ENCODE peak calls at places on chromosomes 3 and 15, in five cellular contexts. One of them, this sample, is unnamed. For H3K36me3, the result is how much of the 10 kb centered on the place peaks cover.

GRCh38 chr3:81749285-81749684 is 12.2 kb downstream of the GBE1 start:
- DNase-seq in stomach: no peak
- DNase-seq in CD4-positive, CD25-positive, alpha-beta regulatory T cell: no peak
- DNase-seq in hepatocyte: no peak
- DNase-seq in CD8-positive, alpha-beta memory T cell: no peak
- DNase-seq in this sample: no peak

GRCh38 chr15:80619677-80620076 is 75.4 kb upstream of the ABHD17C start:
- DNase-seq in stomach: no peak
- DNase-seq in CD4-positive, CD25-positive, alpha-beta regulatory T cell: no peak
- DNase-seq in hepatocyte: peak
- DNase-seq in CD8-positive, alpha-beta memory T cell: no peak
- DNase-seq in this sample: no peak

GRCh38 chr3:184791134-184791533 is 20.8 kb upstream of the VPS8 start:
- DNase-seq in stomach: peak
- DNase-seq in CD4-positive, CD25-positive, alpha-beta regulatory T cell: no peak
- DNase-seq in hepatocyte: no peak
- DNase-seq in CD8-positive, alpha-beta memory T cell: no peak
- DNase-seq in this sample: no peak

GRCh38 chr15:89632563-89633430 is 22.5 kb downstream of the KIF7 start:
- DNase-seq in stomach: peak
- DNase-seq in CD4-positive, CD25-positive, alpha-beta regulatory T cell: no peak
- DNase-seq in hepatocyte: no peak
- DNase-seq in CD8-positive, alpha-beta memory T cell: no peak
- DNase-seq in this sample: no peak

GRCh38 chr3:42161050-42161935 is 70.1 kb downstream of the TRAK1 start:
- DNase-seq in stomach: no peak
- DNase-seq in CD4-positive, CD25-positive, alpha-beta regulatory T cell: no peak
- DNase-seq in hepatocyte: no peak
- DNase-seq in CD8-positive, alpha-beta memory T cell: no peak
- DNase-seq in this sample: no peak

GRCh38 chr15:78617131-78617915 is 3.5 kb downstream of the CHRNA3 start:
- DNase-seq in stomach: peak
- DNase-seq in CD4-positive, CD25-positive, alpha-beta regulatory T cell: no peak
- DNase-seq in hepatocyte: peak
- DNase-seq in CD8-positive, alpha-beta memory T cell: no peak
- DNase-seq in this sample: no peak

GRCh38 chr3:99753268-99753975 is 64.2 kb upstream of the CMSS1 start:
- DNase-seq in stomach: no peak
- DNase-seq in CD4-positive, CD25-positive, alpha-beta regulatory T cell: no peak
- DNase-seq in hepatocyte: peak
- DNase-seq in CD8-positive, alpha-beta memory T cell: peak
- DNase-seq in this sample: peak

GRCh38 chr15:99201410-99202175 is 47.8 kb downstream of the TTC23 start:
- DNase-seq in stomach: no peak
- DNase-seq in CD4-positive, CD25-positive, alpha-beta regulatory T cell: no peak
- DNase-seq in hepatocyte: no peak
- DNase-seq in CD8-positive, alpha-beta memory T cell: no peak
- DNase-seq in this sample: no peak

GRCh38 chr3:108412351-108412750 is 98.0 kb downstream of the MYH15 start:
- DNase-seq in stomach: no peak
- DNase-seq in CD4-positive, CD25-positive, alpha-beta regulatory T cell: no peak
- DNase-seq in hepatocyte: no peak
- DNase-seq in CD8-positive, alpha-beta memory T cell: no peak
- DNase-seq in this sample: no peak

GRCh38 chr3:134445631-134446030 is 40.2 kb downstream of the ANAPC13 start:
- DNase-seq in stomach: no peak
- DNase-seq in CD4-positive, CD25-positive, alpha-beta regulatory T cell: no peak
- DNase-seq in hepatocyte: peak
- DNase-seq in CD8-positive, alpha-beta memory T cell: no peak
- DNase-seq in this sample: peak

GRCh38 chr3:115401298-115401697 is 222.0 kb upstream of the GAP43 start:
- DNase-seq in stomach: no peak
- DNase-seq in CD4-positive, CD25-positive, alpha-beta regulatory T cell: no peak
- DNase-seq in hepatocyte: peak
- DNase-seq in CD8-positive, alpha-beta memory T cell: no peak
- DNase-seq in this sample: peak

GRCh38 chr3:123186695-123187094 is 15.0 kb upstream of the SEC22A start:
- DNase-seq in stomach: no peak
- DNase-seq in CD4-positive, CD25-positive, alpha-beta regulatory T cell: no peak
- DNase-seq in hepatocyte: no peak
- DNase-seq in CD8-positive, alpha-beta memory T cell: no peak
- DNase-seq in this sample: no peak

GRCh38 chr3:187736418-187736871 is 8.8 kb downstream of the BCL6 start:
- DNase-seq in stomach: no peak
- DNase-seq in CD4-positive, CD25-positive, alpha-beta regulatory T cell: no peak
- DNase-seq in hepatocyte: no peak
- DNase-seq in CD8-positive, alpha-beta memory T cell: no peak
- DNase-seq in this sample: peak

GRCh38 chr3:183217548-183218321 is 35.3 kb upstream of the B3GNT5 start:
- DNase-seq in stomach: no peak
- DNase-seq in CD4-positive, CD25-positive, alpha-beta regulatory T cell: no peak
- DNase-seq in hepatocyte: no peak
- DNase-seq in CD8-positive, alpha-beta memory T cell: no peak
- DNase-seq in this sample: no peak

GRCh38 chr3:172221550-172221949 is 182.2 kb downstream of the FNDC3B start:
- DNase-seq in stomach: no peak
- DNase-seq in CD4-positive, CD25-positive, alpha-beta regulatory T cell: no peak
- DNase-seq in hepatocyte: no peak
- DNase-seq in CD8-positive, alpha-beta memory T cell: no peak
- DNase-seq in this sample: no peak

GRCh38 chr15:40252438-40253178 is 13.7 kb downstream of the PAK6 start:
- DNase-seq in stomach: peak
- DNase-seq in CD4-positive, CD25-positive, alpha-beta regulatory T cell: no peak
- DNase-seq in hepatocyte: peak
- DNase-seq in CD8-positive, alpha-beta memory T cell: peak
- DNase-seq in this sample: peak

GRCh38 chr3:147159141-147159540 is 247.2 kb downstream of the ZIC4 start:
- DNase-seq in stomach: no peak
- DNase-seq in CD4-positive, CD25-positive, alpha-beta regulatory T cell: no peak
- DNase-seq in hepatocyte: no peak
- DNase-seq in CD8-positive, alpha-beta memory T cell: no peak
- DNase-seq in this sample: no peak

GRCh38 chr15:40265355-40265754 is 17.5 kb downstream of the ANKRD63 start:
- DNase-seq in stomach: no peak
- DNase-seq in CD4-positive, CD25-positive, alpha-beta regulatory T cell: no peak
- DNase-seq in hepatocyte: no peak
- DNase-seq in CD8-positive, alpha-beta memory T cell: no peak
- DNase-seq in this sample: no peak

GRCh38 chr3:107850681-107851080 is 240.2 kb downstream of the CD47 start:
- DNase-seq in stomach: no peak
- DNase-seq in CD4-positive, CD25-positive, alpha-beta regulatory T cell: no peak
- DNase-seq in hepatocyte: no peak
- DNase-seq in CD8-positive, alpha-beta memory T cell: no peak
- DNase-seq in this sample: no peak

GRCh38 chr3:80285370-80285769 is 517.6 kb upstream of the ROBO1 start:
- DNase-seq in stomach: no peak
- DNase-seq in CD4-positive, CD25-positive, alpha-beta regulatory T cell: no peak
- DNase-seq in hepatocyte: peak
- DNase-seq in CD8-positive, alpha-beta memory T cell: no peak
- DNase-seq in this sample: no peak

GRCh38 chr15:59644757-59645156 is 12.6 kb downstream of the GTF2A2 start:
- DNase-seq in stomach: no peak
- DNase-seq in CD4-positive, CD25-positive, alpha-beta regulatory T cell: no peak
- DNase-seq in hepatocyte: no peak
- DNase-seq in CD8-positive, alpha-beta memory T cell: no peak
- DNase-seq in this sample: no peak

GRCh38 chr3:117441851-117442250 is 732.3 kb downstream of the TUSC7 start:
- DNase-seq in stomach: no peak
- DNase-seq in CD4-positive, CD25-positive, alpha-beta regulatory T cell: no peak
- DNase-seq in hepatocyte: no peak
- DNase-seq in CD8-positive, alpha-beta memory T cell: no peak
- DNase-seq in this sample: no peak

GRCh38 chr15:63372753-63373152 is 8.9 kb downstream of the CA12 start:
- DNase-seq in stomach: no peak
- DNase-seq in CD4-positive, CD25-positive, alpha-beta regulatory T cell: no peak
- DNase-seq in hepatocyte: no peak
- DNase-seq in CD8-positive, alpha-beta memory T cell: no peak
- DNase-seq in this sample: no peak

GRCh38 chr3:59517448-59517847 is 467.6 kb upstream of the CFAP20DC start:
- DNase-seq in stomach: no peak
- DNase-seq in CD4-positive, CD25-positive, alpha-beta regulatory T cell: no peak
- DNase-seq in hepatocyte: no peak
- DNase-seq in CD8-positive, alpha-beta memory T cell: no peak
- DNase-seq in this sample: no peak

GRCh38 chr15:39287322-39288195 is 293.3 kb upstream of the THBS1 start:
- DNase-seq in stomach: no peak
- DNase-seq in CD4-positive, CD25-positive, alpha-beta regulatory T cell: no peak
- DNase-seq in hepatocyte: no peak
- DNase-seq in CD8-positive, alpha-beta memory T cell: no peak
- DNase-seq in this sample: no peak

GRCh38 chr3:109553573-109554371 is 216.4 kb upstream of the DPPA4 start:
- DNase-seq in stomach: no peak
- DNase-seq in CD4-positive, CD25-positive, alpha-beta regulatory T cell: no peak
- DNase-seq in hepatocyte: no peak
- DNase-seq in CD8-positive, alpha-beta memory T cell: no peak
- DNase-seq in this sample: no peak

GRCh38 chr3:50612973-50613851 is 1.6 kb upstream of the CISH start:
- DNase-seq in stomach: no peak
- DNase-seq in CD4-positive, CD25-positive, alpha-beta regulatory T cell: no peak
- DNase-seq in hepatocyte: no peak
- DNase-seq in CD8-positive, alpha-beta memory T cell: peak
- DNase-seq in this sample: no peak

GRCh38 chr15:32029862-32030781 is at the start of gene CHRNA7:
- DNase-seq in stomach: peak
- DNase-seq in CD4-positive, CD25-positive, alpha-beta regulatory T cell: no peak
- DNase-seq in hepatocyte: peak
- DNase-seq in CD8-positive, alpha-beta memory T cell: no peak
- DNase-seq in this sample: peak

GRCh38 chr15:57684491-57685184 is 21.9 kb upstream of the POLR2M start:
- DNase-seq in stomach: peak
- DNase-seq in CD4-positive, CD25-positive, alpha-beta regulatory T cell: no peak
- DNase-seq in hepatocyte: no peak
- DNase-seq in CD8-positive, alpha-beta memory T cell: no peak
- DNase-seq in this sample: no peak

DNA sequence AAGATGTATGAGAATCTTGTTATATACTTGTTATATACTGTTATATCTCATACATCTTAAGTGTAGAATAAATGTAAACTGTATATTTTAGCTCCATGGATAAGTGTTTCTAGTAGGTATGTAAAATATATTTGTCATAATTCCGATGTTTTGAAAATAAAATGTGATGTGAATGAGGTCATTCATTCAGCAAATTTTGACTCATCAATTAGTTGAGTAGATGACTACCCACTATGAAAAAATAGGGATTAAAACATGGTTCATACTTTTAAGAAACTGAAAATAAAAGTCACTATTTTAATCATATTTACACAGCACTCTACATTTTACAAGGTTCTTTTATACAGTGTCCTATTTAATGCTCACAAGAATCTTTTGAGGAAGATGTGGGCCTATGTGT is 28.4 kb upstream of the CNTN3 start:
- DNase-seq in stomach: no peak
- DNase-seq in CD4-positive, CD25-positive, alpha-beta regulatory T cell: no peak
- DNase-seq in hepatocyte: no peak
- DNase-seq in CD8-positive, alpha-beta memory T cell: no peak
- DNase-seq in this sample: no peak
- H3K27ac ChIP-seq in stomach: no peak
- H3K27ac ChIP-seq in CD4-positive, CD25-positive, alpha-beta regulatory T cell: no peak
- H3K27ac ChIP-seq in hepatocyte: peak
- H3K27ac ChIP-seq in CD8-positive, alpha-beta memory T cell: no peak
- H3K27ac ChIP-seq in this sample: no peak

DNA sequence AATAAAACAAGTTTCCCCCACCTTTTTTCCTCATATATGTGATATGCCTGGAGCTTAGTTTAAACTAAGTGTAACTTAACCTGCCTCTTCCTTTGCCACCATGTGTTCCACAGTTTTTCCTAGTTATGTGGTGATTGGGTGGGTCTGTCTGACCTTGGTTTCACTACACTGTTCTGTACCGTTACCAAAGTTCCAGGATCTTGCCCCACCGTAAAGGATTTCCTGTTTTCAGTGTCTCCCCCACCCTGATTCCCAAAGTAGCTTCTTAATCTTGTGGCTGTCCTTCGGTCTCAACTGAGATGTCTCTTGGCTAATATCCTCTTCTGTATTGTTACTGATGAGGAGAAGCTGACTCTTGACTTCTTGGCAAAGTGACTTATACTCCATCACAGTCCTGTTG is 6.4 kb upstream of the MGA start:
- DNase-seq in stomach: no peak
- DNase-seq in CD4-positive, CD25-positive, alpha-beta regulatory T cell: no peak
- DNase-seq in hepatocyte: no peak
- DNase-seq in CD8-positive, alpha-beta memory T cell: no peak
- DNase-seq in this sample: no peak
- H3K36me3 ChIP-seq in stomach: under half
- H3K36me3 ChIP-seq in CD4-positive, CD25-positive, alpha-beta regulatory T cell: under half
- H3K36me3 ChIP-seq in hepatocyte: under half
- H3K36me3 ChIP-seq in CD8-positive, alpha-beta memory T cell: under half
- H3K36me3 ChIP-seq in this sample: under half

GRCh38 chr15:52529940-52530339 is 1.3 kb upstream of the MYO5A start:
- DNase-seq in stomach: no peak
- DNase-seq in CD4-positive, CD25-positive, alpha-beta regulatory T cell: no peak
- DNase-seq in hepatocyte: no peak
- DNase-seq in CD8-positive, alpha-beta memory T cell: no peak
- DNase-seq in this sample: no peak

GRCh38 chr15:52527196-52527897 is 1.3 kb downstream of the MYO5A start:
- DNase-seq in stomach: no peak
- DNase-seq in CD4-positive, CD25-positive, alpha-beta regulatory T cell: no peak
- DNase-seq in hepatocyte: no peak
- DNase-seq in CD8-positive, alpha-beta memory T cell: no peak
- DNase-seq in this sample: no peak

GRCh38 chr15:52529289-52529929 is 729 bp upstream of the MYO5A start:
- DNase-seq in stomach: no peak
- DNase-seq in CD4-positive, CD25-positive, alpha-beta regulatory T cell: peak
- DNase-seq in hepatocyte: peak
- DNase-seq in CD8-positive, alpha-beta memory T cell: no peak
- DNase-seq in this sample: no peak

GRCh38 chr15:52527898-52528464 is 699 bp downstream of the MYO5A start:
- DNase-seq in stomach: peak
- DNase-seq in CD4-positive, CD25-positive, alpha-beta regulatory T cell: peak
- DNase-seq in hepatocyte: peak
- DNase-seq in CD8-positive, alpha-beta memory T cell: no peak
- DNase-seq in this sample: peak

GRCh38 chr15:52528465-52529288 is at the start of gene MYO5A:
- DNase-seq in stomach: peak
- DNase-seq in CD4-positive, CD25-positive, alpha-beta regulatory T cell: peak
- DNase-seq in hepatocyte: peak
- DNase-seq in CD8-positive, alpha-beta memory T cell: peak
- DNase-seq in this sample: peak
- H3K4me3 ChIP-seq in stomach: peak
- H3K4me3 ChIP-seq in CD4-positive, CD25-positive, alpha-beta regulatory T cell: peak
- H3K4me3 ChIP-seq in hepatocyte: peak
- H3K4me3 ChIP-seq in CD8-positive, alpha-beta memory T cell: peak
- H3K4me3 ChIP-seq in this sample: peak

DNA sequence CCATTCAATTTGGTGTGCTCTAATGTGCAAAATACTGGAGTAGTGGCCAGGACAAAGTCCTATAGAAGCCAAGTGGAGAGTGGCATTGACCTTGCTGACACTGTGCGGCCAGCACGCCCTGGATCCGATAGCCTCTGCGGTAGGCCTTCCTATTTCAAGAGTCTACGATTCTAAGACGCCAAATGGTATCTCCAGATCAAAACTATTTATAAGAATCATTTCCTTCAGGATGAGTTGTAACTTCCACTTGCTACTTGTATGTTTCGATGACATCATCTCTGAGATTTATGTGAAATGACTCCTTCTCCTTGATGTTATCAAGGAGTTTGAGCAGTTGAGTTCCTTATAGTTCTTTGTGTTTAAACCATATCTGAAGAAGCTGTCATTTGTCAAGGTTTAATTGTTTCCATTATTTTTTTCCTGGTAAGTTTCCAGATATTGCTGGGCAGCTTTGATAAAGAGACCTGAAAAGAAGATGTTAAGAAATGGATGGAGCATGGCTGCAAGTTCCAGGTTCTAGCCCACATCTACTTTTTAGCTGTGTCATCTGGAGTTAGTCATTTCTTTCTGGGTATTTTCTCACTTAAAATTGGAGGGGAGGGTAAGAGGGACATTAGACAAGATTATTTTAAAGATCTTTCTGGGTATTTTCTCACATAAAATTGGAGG is 71.8 kb downstream of the TMEM44 start:
- DNase-seq in stomach: no peak
- DNase-seq in CD4-positive, CD25-positive, alpha-beta regulatory T cell: no peak
- DNase-seq in hepatocyte: no peak
- DNase-seq in CD8-positive, alpha-beta memory T cell: no peak
- DNase-seq in this sample: peak
- H3K27ac ChIP-seq in stomach: no peak
- H3K27ac ChIP-seq in CD4-positive, CD25-positive, alpha-beta regulatory T cell: no peak
- H3K27ac ChIP-seq in hepatocyte: no peak
- H3K27ac ChIP-seq in CD8-positive, alpha-beta memory T cell: no peak
- H3K27ac ChIP-seq in this sample: peak

This sample was measured in adrenal gland.